ENCODE peak calls at places on chromosomes 6 and 20, in four cellular contexts. D is activated CD4-positive, alpha-beta T cell treated with anti-CD3 and anti-CD28 coated beads, Interleukin-2, amount 50 U/mL, for 48 hours; I is amniotic epithelial cell; J is substantia nigra. U is an unnamed sample.

GRCh38 chr6:137033828-137034227 is 10.9 kb downstream of the IL20RA start:
- DNase-seq in D (peak; percentile 56), I (peak; percentile 75), J (no peak), U (no peak)

GRCh38 chr20:43568706-43569105 is 9.9 kb downstream of the SGK2 start:
- DNase-seq in D (no peak), I (no peak), J (no peak), U (no peak)

GRCh38 chr6:15359335-15359862 is 113.5 kb downstream of the JARID2 start:
- DNase-seq in D (no peak), I (no peak), J (no peak), U (no peak)

GRCh38 chr6:89840538-89840937 is 10.9 kb downstream of the CASP8AP2 start:
- DNase-seq in D (no peak), I (peak; percentile 34), J (no peak), U (peak; percentile 25)

GRCh38 chr6:152575621-152576150 is 61.5 kb downstream of the SYNE1 start:
- DNase-seq in D (no peak), I (peak; percentile 71), J (no peak), U (peak; percentile 9)

GRCh38 chr20:13777171-13777601 is 7.5 kb downstream of the ESF1 start:
- DNase-seq in D (no peak), I (no peak), J (no peak), U (no peak)

GRCh38 chr20:49344140-49344539 is 66.3 kb upstream of the ZNFX1 start:
- DNase-seq in D (no peak), I (no peak), J (no peak), U (no peak)

GRCh38 chr20:36676701-36677421 is 30.9 kb upstream of the SLA2 start:
- DNase-seq in D (no peak), I (no peak), J (no peak), U (no peak)

GRCh38 chr6:43086022-43086658 is 10.0 kb downstream of the PTK7 start:
- DNase-seq in D (peak; percentile 21), I (no peak), J (no peak), U (no peak)

GRCh38 chr6:89067796-89068195 is 12.8 kb upstream of the PNRC1 start:
- DNase-seq in D (no peak), I (no peak), J (no peak), U (no peak)

GRCh38 chr6:158481612-158482473 is 78.0 kb upstream of the TMEM181 start:
- DNase-seq in D (no peak), I (peak; percentile 71), J (no peak), U (peak; percentile 75)

GRCh38 chr6:108117427-108118358 is 43.2 kb upstream of the OSTM1 start:
- DNase-seq in D (peak; percentile 16), I (no peak), J (no peak), U (peak; percentile 44)

GRCh38 chr6:84260186-84260585 is 32.7 kb upstream of the CEP162 start:
- DNase-seq in D (no peak), I (no peak), J (no peak), U (no peak)

GRCh38 chr6:43820486-43820885 is 50.5 kb downstream of the VEGFA start:
- DNase-seq in D (no peak), I (no peak), J (no peak), U (no peak)

GRCh38 chr20:46222521-46223007 is 85.7 kb downstream of the CDH22 start:
- DNase-seq in D (no peak), I (peak; percentile 6), J (no peak), U (no peak)

GRCh38 chr6:150072201-150072600 is 3.3 kb upstream of the ULBP3 start:
- DNase-seq in D (peak; percentile 39), I (no peak), J (no peak), U (no peak)

GRCh38 chr20:20410678-20411077 is 42.8 kb downstream of the INSM1 start:
- DNase-seq in D (no peak), I (peak; percentile 41), J (no peak), U (peak; percentile 75)

GRCh38 chr6:130600880-130601341 is 226.3 kb upstream of the SMLR1 start:
- DNase-seq in D (no peak), I (peak; percentile 91), J (no peak), U (peak; percentile 92)

GRCh38 chr20:17612975-17613327 is 43.1 kb downstream of the DSTN start:
- DNase-seq in D (no peak), I (no peak), J (no peak), U (no peak)

GRCh38 chr6:117956386-117956785 is 49.3 kb downstream of the SLC35F1 start:
- DNase-seq in D (no peak), I (no peak), J (peak; percentile 8), U (no peak)

GRCh38 chr6:75272145-75272840 is 12.3 kb downstream of the TMEM30A start:
- DNase-seq in D (no peak), I (peak; percentile 59), J (no peak), U (no peak)

GRCh38 chr6:74611220-74611619 is 594.6 kb downstream of the COL12A1 start:
- DNase-seq in D (no peak), I (peak; percentile 36), J (no peak), U (no peak)

GRCh38 chr6:127496471-127496870 is 22.7 kb downstream of the MTCL3 start:
- DNase-seq in D (no peak), I (peak; percentile 36), J (no peak), U (peak; percentile 33)

GRCh38 chr6:152330984-152331383 is 306.2 kb downstream of the SYNE1 start:
- DNase-seq in D (no peak), I (no peak), J (no peak), U (no peak)

GRCh38 chr6:43171284-43172126 is 436 bp downstream of the SRF start:
- DNase-seq in D (peak; percentile 26), I (no peak), J (no peak), U (no peak)

GRCh38 chr6:29834564-29835436 is 7.2 kb downstream of the HLA-G start:
- DNase-seq in D (peak; percentile 56), I (no peak), J (no peak), U (no peak)

GRCh38 chr20:584375-585301 is 25.5 kb downstream of the TCF15 start:
- DNase-seq in D (no peak), I (peak; percentile 24), J (no peak), U (peak; percentile 2)

GRCh38 chr20:47465335-47466090 is 36.2 kb upstream of the NCOA3 start:
- DNase-seq in D (no peak), I (no peak), J (no peak), U (no peak)